ENCODE peak calls at places on chromosomes 6 and 20, in eight cellular contexts. H, S, J, X, Y, K, Q and Z are unnamed samples.

GRCh38 chr20:36574278-36575065 is 1.1 kb downstream of the TGIF2 start:
- DNase-seq in H (peak; percentile 46), S (peak; percentile 23), J (peak; percentile 38), X (no peak), Y (no peak), K (no peak), Q (no peak), Z (peak; percentile 12)

GRCh38 chr6:144007779-144008500 is at the start of gene PLAGL1:
- DNase-seq in H (peak; percentile 16), S (peak; percentile 61), J (peak; percentile 54), X (no peak), Y (peak; percentile 9), K (peak; percentile 52), Q (no peak), Z (no peak)

GRCh38 chr6:16819752-16820151 is 58.5 kb upstream of the ATXN1 start:
- DNase-seq in H (no peak), S (peak; percentile 52), J (peak; percentile 23), X (no peak), Y (no peak), K (no peak), Q (no peak), Z (no peak)

GRCh38 chr20:42475773-42476172 is 713.9 kb downstream of the PTPRT start:
- DNase-seq in H (no peak), S (no peak), J (no peak), X (no peak), Y (no peak), K (no peak), Q (no peak), Z (peak; percentile 3)

GRCh38 chr6:170114956-170115855 is 175.7 kb downstream of the DLL1 start:
- DNase-seq in H (no peak), S (no peak), J (no peak), X (no peak), Y (no peak), K (no peak), Q (peak; percentile 74), Z (no peak)

GRCh38 chr20:50023116-50023802 is 40.5 kb downstream of the SNAI1 start:
- DNase-seq in H (no peak), S (no peak), J (no peak), X (no peak), Y (no peak), K (no peak), Q (no peak), Z (no peak)

GRCh38 chr6:15776458-15776980 is 113.7 kb upstream of the DTNBP1 start:
- DNase-seq in H (no peak), S (no peak), J (no peak), X (no peak), Y (peak; percentile 43), K (no peak), Q (no peak), Z (no peak)

GRCh38 chr6:85482206-85483040 is 32.5 kb downstream of the NT5E start:
- DNase-seq in H (no peak), S (no peak), J (no peak), X (no peak), Y (no peak), K (no peak), Q (no peak), Z (no peak)

GRCh38 chr6:139883776-139884175 is 509.3 kb upstream of the CITED2 start:
- DNase-seq in H (no peak), S (no peak), J (no peak), X (no peak), Y (no peak), K (no peak), Q (no peak), Z (no peak)

GRCh38 chr6:131949615-131949908 is 1.6 kb downstream of the CCN2 start:
- DNase-seq in H (no peak), S (peak; percentile 97), J (no peak), X (no peak), Y (no peak), K (no peak), Q (no peak), Z (no peak)

GRCh38 chr6:132919476-132919875 is 105.1 kb downstream of the RPS12 start:
- DNase-seq in H (no peak), S (peak; percentile 99), J (no peak), X (no peak), Y (no peak), K (peak; percentile 93), Q (no peak), Z (no peak)

GRCh38 chr6:161618816-161619454 is 345.1 kb upstream of the AGPAT4 start:
- DNase-seq in H (peak; percentile 53), S (peak; percentile 75), J (peak; percentile 7), X (no peak), Y (peak; percentile 52), K (peak; percentile 71), Q (peak; percentile 87), Z (no peak)

GRCh38 chr6:33174784-33175183 is 17.5 kb downstream of the COL11A2 start:
- DNase-seq in H (no peak), S (no peak), J (no peak), X (no peak), Y (no peak), K (no peak), Q (no peak), Z (no peak)

GRCh38 chr6:140462495-140463311 is 1088.3 kb upstream of the CITED2 start:
- DNase-seq in H (no peak), S (peak; percentile 82), J (peak; percentile 78), X (no peak), Y (no peak), K (peak; percentile 54), Q (no peak), Z (peak; percentile 77)

GRCh38 chr6:8530775-8531435 is 95.6 kb upstream of the SLC35B3 start:
- DNase-seq in H (no peak), S (peak; percentile 1), J (no peak), X (no peak), Y (no peak), K (no peak), Q (no peak), Z (no peak)

GRCh38 chr6:46903175-46903574 is 18.6 kb downstream of the ADGRF5 start:
- DNase-seq in H (no peak), S (no peak), J (no peak), X (no peak), Y (no peak), K (no peak), Q (no peak), Z (no peak)

GRCh38 chr6:151044465-151045441 is 179.3 kb downstream of the MTHFD1L start:
- DNase-seq in H (peak; percentile 49), S (peak; percentile 93), J (no peak), X (no peak), Y (peak; percentile 30), K (peak; percentile 97), Q (peak; percentile 47), Z (peak; percentile 73)

GRCh38 chr20:20443509-20443908 is 75.6 kb downstream of the INSM1 start:
- DNase-seq in H (no peak), S (no peak), J (no peak), X (no peak), Y (no peak), K (no peak), Q (no peak), Z (no peak)

GRCh38 chr6:117352466-117353081 is 73.2 kb downstream of the ROS1 start:
- DNase-seq in H (peak; percentile 13), S (peak; percentile 33), J (peak; percentile 22), X (no peak), Y (no peak), K (peak; percentile 45), Q (no peak), Z (no peak)

GRCh38 chr6:82260890-82261732 is 13.6 kb upstream of the IBTK start:
- DNase-seq in H (no peak), S (no peak), J (peak; percentile 34), X (no peak), Y (no peak), K (peak; percentile 18), Q (no peak), Z (peak; percentile 20)

GRCh38 chr6:12760911-12761310 is 44.3 kb downstream of the PHACTR1 start:
- DNase-seq in H (no peak), S (no peak), J (no peak), X (no peak), Y (no peak), K (no peak), Q (no peak), Z (no peak)

GRCh38 chr6:4397307-4397706 is 261.9 kb upstream of the ECI2 start:
- DNase-seq in H (no peak), S (no peak), J (no peak), X (no peak), Y (no peak), K (no peak), Q (no peak), Z (no peak)

GRCh38 chr6:145012039-145012662 is 723.2 kb downstream of the EPM2A start:
- DNase-seq in H (no peak), S (peak; percentile 33), J (no peak), X (no peak), Y (no peak), K (peak; percentile 7), Q (no peak), Z (no peak)

GRCh38 chr6:45668705-45669104 is 291.0 kb upstream of the SUPT3H start:
- DNase-seq in H (no peak), S (no peak), J (no peak), X (no peak), Y (no peak), K (no peak), Q (no peak), Z (no peak)

GRCh38 chr20:20368414-20369352 is 779 bp downstream of the INSM1 start:
- DNase-seq in H (no peak), S (no peak), J (no peak), X (no peak), Y (no peak), K (no peak), Q (peak; percentile 26), Z (peak; percentile 11)

GRCh38 chr6:12504325-12504966 is 212.1 kb upstream of the PHACTR1 start:
- DNase-seq in H (no peak), S (no peak), J (peak; percentile 16), X (no peak), Y (no peak), K (no peak), Q (no peak), Z (no peak)

GRCh38 chr20:358891-359555 is 12.1 kb downstream of the NRSN2 start:
- DNase-seq in H (no peak), S (no peak), J (no peak), X (no peak), Y (no peak), K (no peak), Q (no peak), Z (no peak)